ENCODE peak calls at places on chromosomes 11 and 22, in four cellular contexts. L, D, O and V are unnamed samples.
A peak's percentile ranks its signal among the peaks of the same experiment; 100 is the strongest.

GRCh38 chr11:47376183-47376542 is 2.2 kb downstream of the SPI1 start:
- DNase-seq in L (no peak), D (no peak), O (no peak), V (no peak)

GRCh38 chr11:15145635-15146034 is 30.9 kb downstream of the INSC start:
- DNase-seq in L (no peak), D (no peak), O (no peak), V (no peak)

GRCh38 chr11:28090052-28090749 is 17.8 kb downstream of the KIF18A start:
- DNase-seq in L (no peak), D (no peak), O (no peak), V (no peak)

GRCh38 chr11:71247551-71248250 is 4.7 kb downstream of the SHANK2 start:
- DNase-seq in L (no peak), D (no peak), O (no peak), V (peak; percentile 68)

GRCh38 chr11:45692808-45693453 is 27.5 kb upstream of the CHST1 start:
- DNase-seq in L (no peak), D (no peak), O (no peak), V (no peak)

GRCh38 chr11:97461044-97461880 is 1071.4 kb downstream of the JRKL start:
- DNase-seq in L (no peak), D (no peak), O (no peak), V (no peak)

GRCh38 chr11:15258433-15259350 is 144.0 kb downstream of the INSC start:
- DNase-seq in L (peak; percentile 62), D (no peak), O (no peak), V (no peak)

GRCh38 chr11:126475627-126475991 is 120.1 kb downstream of the ST3GAL4 start:
- DNase-seq in L (no peak), D (no peak), O (peak; percentile 29), V (no peak)

DNA sequence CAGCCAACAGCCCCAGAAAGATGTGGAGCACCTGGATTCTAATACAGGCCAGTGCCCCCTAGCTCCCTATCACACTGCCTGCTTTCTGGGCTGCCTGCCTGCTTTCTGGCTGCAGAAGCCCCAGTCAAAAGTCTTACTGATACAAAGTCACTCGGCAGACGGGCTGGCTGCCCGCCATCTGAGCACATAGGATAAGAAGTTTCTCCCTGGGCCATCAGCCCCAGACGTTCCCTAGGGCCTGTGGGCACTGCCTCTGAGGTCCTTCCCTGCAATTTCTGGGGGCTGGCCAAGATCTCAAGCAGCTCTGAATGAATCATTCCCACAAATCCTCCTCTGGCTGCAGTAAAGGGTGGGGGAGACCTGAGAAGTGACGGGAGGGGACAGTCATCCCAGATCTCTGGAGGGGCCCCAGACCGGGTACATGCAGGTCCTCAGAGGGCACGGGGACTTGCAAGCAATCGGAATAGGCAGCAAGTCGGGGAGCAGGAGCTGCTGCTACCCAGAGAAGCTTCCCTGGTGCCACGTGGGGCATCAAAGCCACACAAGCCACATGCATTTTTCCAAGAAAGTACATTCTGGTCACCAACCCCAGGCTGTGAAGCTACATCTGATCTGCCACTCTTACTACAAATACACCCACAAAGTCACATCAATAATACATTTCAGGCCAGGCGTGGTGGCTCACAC is 4.7 kb downstream of the TPST2 start:
- DNase-seq in L (no peak), D (no peak), O (no peak), V (no peak)
- TF ChIP-seq ESRRA in L (no peak), D (no peak), O (no peak), V (no peak)

GRCh38 chr11:128503231-128503991 is 83.9 kb downstream of the ETS1 start:
- DNase-seq in L (no peak), D (no peak), O (no peak), V (no peak)

GRCh38 chr11:128502736-128503135 is 84.6 kb downstream of the ETS1 start:
- DNase-seq in L (no peak), D (no peak), O (no peak), V (no peak)

GRCh38 chr11:128501008-128501407 is 86.3 kb downstream of the ETS1 start:
- DNase-seq in L (no peak), D (no peak), O (no peak), V (no peak)

GRCh38 chr11:128500488-128500887 is 86.9 kb downstream of the ETS1 start:
- DNase-seq in L (no peak), D (no peak), O (no peak), V (no peak)

GRCh38 chr11:128501576-128502549 is 85.5 kb downstream of the ETS1 start:
- DNase-seq in L (no peak), D (no peak), O (no peak), V (no peak)
- TF ChIP-seq CREM in L (no peak), D (no peak), O (no peak), V (no peak)

DNA sequence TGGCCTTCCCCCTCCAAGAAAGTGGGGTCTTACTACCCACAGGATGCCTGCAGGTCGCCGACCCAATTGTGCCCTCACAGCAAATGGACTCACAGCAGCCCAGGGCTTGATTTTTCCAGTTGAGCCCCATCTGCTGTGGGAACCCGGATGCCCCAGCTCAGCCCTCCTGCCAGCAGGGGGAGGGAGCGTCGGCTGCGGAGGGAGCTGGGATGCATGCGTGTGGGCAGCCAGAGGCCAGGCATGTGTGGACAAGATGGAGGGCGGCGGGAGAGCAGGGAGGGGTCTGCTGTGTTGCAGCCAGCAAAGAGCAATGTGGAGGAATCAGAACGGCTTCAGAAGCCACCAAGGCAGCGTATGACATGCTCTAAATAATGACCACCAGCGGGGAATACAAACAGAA is 41.0 kb upstream of the EIF3D start:
- DNase-seq in L (peak; percentile 18), D (no peak), O (peak; percentile 22), V (peak; percentile 74)
- TF ChIP-seq ESRRA in L (no peak), D (no peak), O (no peak), V (no peak)

GRCh38 chr11:623999-624704 is 603 bp downstream of the CDHR5 start:
- DNase-seq in L (no peak), D (no peak), O (no peak), V (no peak)
- TF ChIP-seq CREM in L (no peak), D (no peak), O (no peak), V (no peak)

GRCh38 chr11:66727282-66727882 is 1.6 kb downstream of the SPTBN2 start:
- DNase-seq in L (no peak), D (no peak), O (peak; percentile 78), V (peak; percentile 48)
- TF ChIP-seq ESRRA in L (no peak), D (no peak), O (peak; percentile 14), V (no peak)

GRCh38 chr11:17298302-17298701 is 21.8 kb downstream of the NUCB2 start:
- DNase-seq in L (no peak), D (no peak), O (no peak), V (no peak)
- TF ChIP-seq CREM in L (no peak), D (peak; percentile 92), O (no peak), V (no peak)

GRCh38 chr22:36406139-36406538 is 18.4 kb upstream of the MYH9 start:
- DNase-seq in L (no peak), D (no peak), O (no peak), V (no peak)

GRCh38 chr22:36406721-36407120 is 19.0 kb upstream of the MYH9 start:
- DNase-seq in L (no peak), D (no peak), O (no peak), V (no peak)

GRCh38 chr22:36405671-36406070 is 17.9 kb upstream of the MYH9 start:
- DNase-seq in L (no peak), D (no peak), O (no peak), V (no peak)

GRCh38 chr22:36404436-36404835 is 16.7 kb upstream of the MYH9 start:
- DNase-seq in L (no peak), D (no peak), O (no peak), V (no peak)

GRCh38 chr22:36405221-36405631 is 17.5 kb upstream of the MYH9 start:
- DNase-seq in L (no peak), D (no peak), O (no peak), V (no peak)
- TF ChIP-seq ESRRA in L (no peak), D (no peak), O (no peak), V (no peak)

DNA sequence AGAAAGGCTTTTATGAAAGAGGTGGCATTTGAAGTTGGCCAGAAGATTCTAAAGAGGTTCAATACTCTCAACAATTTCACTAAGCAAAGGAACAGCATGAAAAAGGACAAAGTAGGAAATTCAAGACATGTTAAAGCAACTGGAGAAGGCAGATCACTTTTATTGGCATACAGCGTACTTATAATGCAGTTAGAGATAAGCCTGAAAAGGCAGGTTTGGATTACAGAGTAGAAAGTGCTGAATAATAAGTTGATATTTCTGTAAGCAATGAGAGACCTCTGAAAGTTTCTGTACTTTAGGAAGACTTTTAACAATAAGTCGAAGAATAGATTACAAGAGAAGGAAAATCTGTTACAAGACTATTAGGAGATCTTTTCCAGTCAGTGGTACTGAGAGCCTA is 25.1 kb downstream of the MTMR2 start:
- DNase-seq in L (no peak), D (no peak), O (no peak), V (no peak)
- TF ChIP-seq CREM in L (no peak), D (no peak), O (no peak), V (no peak)